ENCODE peak calls at places on chromosome 5, in ten cellular contexts. One of them, this sample, is unnamed.

GRCh38 chr5:82538339-82539034 is 260.3 kb upstream of the RPS23 start:
- DNase-seq in K562: peak; percentile 42
- DNase-seq in transverse colon: no peak
- DNase-seq in hepatocyte: peak; percentile 26
- DNase-seq in tibial nerve: no peak
- DNase-seq in heart left ventricle: peak; percentile 26
- DNase-seq in left ventricle myocardium inferior: no peak
- DNase-seq in A549: no peak
- DNase-seq in right atrium auricular region: no peak
- DNase-seq in ovary: no peak
- DNase-seq in this sample: no peak

GRCh38 chr5:44885903-44886302 is 77.2 kb downstream of the MRPS30 start:
- DNase-seq in right atrium auricular region: no peak
- DNase-seq in tibial nerve: no peak
- DNase-seq in left ventricle myocardium inferior: no peak
- DNase-seq in hepatocyte: no peak
- DNase-seq in heart left ventricle: no peak
- DNase-seq in A549: no peak
- DNase-seq in transverse colon: no peak
- DNase-seq in ovary: no peak
- DNase-seq in K562: no peak
- DNase-seq in this sample: no peak

GRCh38 chr5:172110921-172111873 is 76.8 kb downstream of the STK10 start:
- DNase-seq in transverse colon: peak; percentile 68
- DNase-seq in heart left ventricle: peak; percentile 59
- DNase-seq in K562: peak; percentile 50
- DNase-seq in right atrium auricular region: no peak
- DNase-seq in tibial nerve: no peak
- DNase-seq in left ventricle myocardium inferior: no peak
- DNase-seq in hepatocyte: peak; percentile 41
- DNase-seq in A549: no peak
- DNase-seq in ovary: no peak
- DNase-seq in this sample: peak; percentile 63

GRCh38 chr5:135371738-135372232 is 27.2 kb downstream of the MACROH2A1 start:
- DNase-seq in K562: no peak
- DNase-seq in left ventricle myocardium inferior: no peak
- DNase-seq in ovary: no peak
- DNase-seq in transverse colon: no peak
- DNase-seq in heart left ventricle: no peak
- DNase-seq in right atrium auricular region: no peak
- DNase-seq in A549: no peak
- DNase-seq in tibial nerve: no peak
- DNase-seq in hepatocyte: no peak
- DNase-seq in this sample: no peak

GRCh38 chr5:90571147-90571773 is 12.7 kb downstream of the ADGRV1 start:
- DNase-seq in left ventricle myocardium inferior: no peak
- DNase-seq in K562: no peak
- DNase-seq in A549: no peak
- DNase-seq in tibial nerve: no peak
- DNase-seq in transverse colon: no peak
- DNase-seq in right atrium auricular region: no peak
- DNase-seq in ovary: no peak
- DNase-seq in hepatocyte: no peak
- DNase-seq in heart left ventricle: no peak
- DNase-seq in this sample: no peak

GRCh38 chr5:175797521-175798038 is 73.8 kb upstream of the CPLX2 start:
- DNase-seq in heart left ventricle: no peak
- DNase-seq in hepatocyte: peak; percentile 28
- DNase-seq in transverse colon: no peak
- DNase-seq in ovary: no peak
- DNase-seq in tibial nerve: no peak
- DNase-seq in K562: no peak
- DNase-seq in A549: no peak
- DNase-seq in left ventricle myocardium inferior: no peak
- DNase-seq in right atrium auricular region: no peak
- DNase-seq in this sample: peak; percentile 64

GRCh38 chr5:132674671-132675506 is 1.1 kb downstream of the IL4 start:
- DNase-seq in tibial nerve: no peak
- DNase-seq in hepatocyte: peak; percentile 68
- DNase-seq in transverse colon: no peak
- DNase-seq in A549: peak; percentile 31
- DNase-seq in ovary: no peak
- DNase-seq in heart left ventricle: no peak
- DNase-seq in left ventricle myocardium inferior: no peak
- DNase-seq in K562: no peak
- DNase-seq in right atrium auricular region: peak; percentile 54
- DNase-seq in this sample: peak; percentile 94

GRCh38 chr5:169791251-169791650 is 154.2 kb downstream of the DOCK2 start:
- DNase-seq in A549: no peak
- DNase-seq in transverse colon: no peak
- DNase-seq in hepatocyte: no peak
- DNase-seq in K562: no peak
- DNase-seq in right atrium auricular region: no peak
- DNase-seq in heart left ventricle: no peak
- DNase-seq in ovary: no peak
- DNase-seq in tibial nerve: no peak
- DNase-seq in left ventricle myocardium inferior: no peak
- DNase-seq in this sample: no peak

GRCh38 chr5:124641154-124641792 is 105.2 kb downstream of the ZNF608 start:
- DNase-seq in tibial nerve: no peak
- DNase-seq in ovary: no peak
- DNase-seq in heart left ventricle: no peak
- DNase-seq in K562: no peak
- DNase-seq in right atrium auricular region: no peak
- DNase-seq in transverse colon: peak; percentile 54
- DNase-seq in A549: no peak
- DNase-seq in left ventricle myocardium inferior: no peak
- DNase-seq in hepatocyte: peak; percentile 43
- DNase-seq in this sample: no peak

GRCh38 chr5:93579561-93580386 is 1.2 kb downstream of the NR2F1-AS1 start:
- DNase-seq in left ventricle myocardium inferior: no peak
- DNase-seq in ovary: peak; percentile 72
- DNase-seq in K562: no peak
- DNase-seq in right atrium auricular region: no peak
- DNase-seq in hepatocyte: no peak
- DNase-seq in tibial nerve: no peak
- DNase-seq in A549: no peak
- DNase-seq in heart left ventricle: peak; percentile 31
- DNase-seq in transverse colon: no peak
- DNase-seq in this sample: no peak
- TF ChIP-seq CTCF in left ventricle myocardium inferior: no peak
- TF ChIP-seq CTCF in ovary: no peak
- TF ChIP-seq CTCF in K562: no peak
- TF ChIP-seq CTCF in right atrium auricular region: no peak
- TF ChIP-seq CTCF in hepatocyte: no peak
- TF ChIP-seq CTCF in tibial nerve: no peak
- TF ChIP-seq CTCF in A549: no peak
- TF ChIP-seq CTCF in heart left ventricle: no peak
- TF ChIP-seq CTCF in transverse colon: no peak
- TF ChIP-seq CTCF in this sample: no peak

DNA sequence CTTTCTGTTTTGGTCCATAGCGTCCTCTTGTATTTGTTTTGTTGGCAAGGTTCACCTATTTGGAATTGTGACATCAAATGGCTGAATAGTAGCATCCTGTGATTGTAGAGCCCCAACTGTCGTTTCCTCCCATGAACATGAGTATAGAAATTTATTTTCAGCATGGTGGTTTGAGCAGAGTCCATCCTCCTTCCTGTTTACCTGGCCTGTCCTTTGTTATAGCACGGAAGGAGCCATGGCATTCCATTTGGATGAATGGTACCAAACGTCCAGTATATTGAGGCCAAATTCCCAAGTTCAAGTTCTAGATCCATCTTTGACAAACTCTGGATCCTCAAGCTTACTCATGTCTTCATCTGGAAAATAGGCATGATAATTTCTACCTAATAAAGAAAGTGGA is 16.8 kb downstream of the RASGRF2 start:
- DNase-seq in K562: no peak
- DNase-seq in right atrium auricular region: no peak
- DNase-seq in transverse colon: no peak
- DNase-seq in hepatocyte: no peak
- DNase-seq in left ventricle myocardium inferior: no peak
- DNase-seq in heart left ventricle: no peak
- DNase-seq in ovary: no peak
- DNase-seq in A549: no peak
- DNase-seq in tibial nerve: no peak
- DNase-seq in this sample: no peak
- H3K4me1 ChIP-seq in K562: no peaks in the 10 kb centered on the region
- H3K4me1 ChIP-seq in right atrium auricular region: no peaks in the 10 kb centered on the region
- H3K4me1 ChIP-seq in transverse colon: no peaks in the 10 kb centered on the region
- H3K4me1 ChIP-seq in hepatocyte: no peaks in the 10 kb centered on the region
- H3K4me1 ChIP-seq in left ventricle myocardium inferior: peaks cover 41% of the 10 kb centered on the region
- H3K4me1 ChIP-seq in heart left ventricle: no peaks in the 10 kb centered on the region
- H3K4me1 ChIP-seq in ovary: no peaks in the 10 kb centered on the region
- H3K4me1 ChIP-seq in A549: peaks cover 12% of the 10 kb centered on the region
- H3K4me1 ChIP-seq in tibial nerve: no peaks in the 10 kb centered on the region
- H3K4me1 ChIP-seq in this sample: no peaks in the 10 kb centered on the region

DNA sequence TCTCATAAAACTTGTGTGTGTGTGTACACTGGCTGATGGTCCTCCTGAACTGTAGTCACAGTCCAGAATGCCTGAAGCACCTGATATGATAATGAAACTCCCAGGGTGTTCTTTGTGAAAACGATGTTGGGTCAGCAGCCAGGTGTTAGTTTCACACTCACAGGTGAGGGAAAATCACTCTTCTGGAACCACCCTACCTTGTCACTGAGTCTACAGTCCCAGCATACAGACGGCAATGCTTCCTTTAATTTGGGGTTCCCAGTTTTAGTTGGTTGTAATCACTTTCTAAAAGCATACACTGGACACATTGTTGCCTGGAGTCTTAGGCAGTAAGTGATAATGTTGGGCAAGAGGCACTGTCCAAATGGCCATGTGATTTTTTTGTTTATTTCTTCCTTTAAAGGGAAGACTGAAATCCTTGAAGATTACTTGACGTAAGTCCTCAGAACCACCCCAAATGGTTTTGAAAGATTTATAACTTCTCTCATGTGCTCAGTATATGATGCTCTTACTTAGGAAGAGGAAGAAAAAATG is 18.2 kb upstream of the MGAT1 start:
- DNase-seq in tibial nerve: no peak
- DNase-seq in transverse colon: peak; percentile 41
- DNase-seq in hepatocyte: no peak
- DNase-seq in A549: no peak
- DNase-seq in left ventricle myocardium inferior: no peak
- DNase-seq in heart left ventricle: no peak
- DNase-seq in K562: no peak
- DNase-seq in ovary: no peak
- DNase-seq in right atrium auricular region: no peak
- DNase-seq in this sample: no peak
- H3K27ac ChIP-seq in tibial nerve: peak overlapping the region; percentile 84
- H3K27ac ChIP-seq in transverse colon: peak overlapping the region; percentile 82
- H3K27ac ChIP-seq in hepatocyte: peak overlapping the region; percentile 57
- H3K27ac ChIP-seq in A549: no peak overlapping the region
- H3K27ac ChIP-seq in left ventricle myocardium inferior: peak overlapping the region; percentile 73
- H3K27ac ChIP-seq in heart left ventricle: peak overlapping the region; percentile 79
- H3K27ac ChIP-seq in K562: no peak overlapping the region
- H3K27ac ChIP-seq in ovary: peak overlapping the region; percentile 84
- H3K27ac ChIP-seq in right atrium auricular region: peak overlapping the region; percentile 78
- H3K27ac ChIP-seq in this sample: no peak overlapping the region

GRCh38 chr5:157870837-157871834 is 12.2 kb upstream of the CLINT1 start:
- DNase-seq in ovary: no peak
- DNase-seq in heart left ventricle: no peak
- DNase-seq in left ventricle myocardium inferior: no peak
- DNase-seq in tibial nerve: no peak
- DNase-seq in hepatocyte: peak; percentile 57
- DNase-seq in K562: peak; percentile 6
- DNase-seq in A549: peak; percentile 76
- DNase-seq in right atrium auricular region: no peak
- DNase-seq in transverse colon: no peak
- DNase-seq in this sample: peak; percentile 69
- TF ChIP-seq CTCF in ovary: no peak
- TF ChIP-seq CTCF in heart left ventricle: no peak
- TF ChIP-seq CTCF in left ventricle myocardium inferior: no peak
- TF ChIP-seq CTCF in tibial nerve: no peak
- TF ChIP-seq CTCF in hepatocyte: no peak
- TF ChIP-seq CTCF in K562: no peak
- TF ChIP-seq CTCF in A549: peak; percentile 16
- TF ChIP-seq CTCF in right atrium auricular region: no peak
- TF ChIP-seq CTCF in transverse colon: no peak
- TF ChIP-seq CTCF in this sample: peak; percentile 5

DNA sequence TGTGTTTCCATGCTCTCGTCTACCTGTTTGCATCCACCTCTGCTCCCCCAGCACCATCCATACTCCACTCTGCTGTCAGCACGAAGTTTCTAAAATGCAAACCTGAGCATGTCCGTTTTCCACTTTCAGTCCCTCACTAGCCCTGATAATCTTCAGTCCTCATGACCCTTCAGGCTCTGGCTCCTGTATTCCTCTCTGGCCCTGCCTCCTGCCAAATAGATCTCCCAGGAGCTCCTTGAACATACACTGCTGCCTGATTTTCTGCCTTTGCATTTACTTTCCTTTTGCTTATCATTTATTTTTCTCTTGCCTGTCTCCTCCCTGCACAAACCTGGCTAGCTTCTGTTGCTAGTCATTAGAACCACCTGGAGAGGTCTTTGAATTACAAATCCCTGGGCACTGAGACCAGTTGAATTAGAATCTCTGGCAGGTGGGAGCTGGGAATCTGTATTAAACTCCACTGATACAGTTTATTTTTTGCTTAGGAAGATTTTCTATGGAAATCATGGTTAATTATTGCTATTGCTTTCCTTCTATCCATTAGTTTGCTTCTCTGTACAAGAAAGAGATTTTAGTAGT is 18.5 kb downstream of the ARHGEF28 start:
- DNase-seq in ovary: no peak
- DNase-seq in right atrium auricular region: no peak
- DNase-seq in left ventricle myocardium inferior: no peak
- DNase-seq in hepatocyte: no peak
- DNase-seq in transverse colon: no peak
- DNase-seq in A549: no peak
- DNase-seq in heart left ventricle: no peak
- DNase-seq in tibial nerve: no peak
- DNase-seq in K562: no peak
- DNase-seq in this sample: no peak
- H3K4me1 ChIP-seq in ovary: peaks cover 9% of the 10 kb centered on the region
- H3K4me1 ChIP-seq in right atrium auricular region: no peaks in the 10 kb centered on the region
- H3K4me1 ChIP-seq in left ventricle myocardium inferior: no peaks in the 10 kb centered on the region
- H3K4me1 ChIP-seq in hepatocyte: no peaks in the 10 kb centered on the region
- H3K4me1 ChIP-seq in transverse colon: no peaks in the 10 kb centered on the region
- H3K4me1 ChIP-seq in A549: peaks cover 45% of the 10 kb centered on the region
- H3K4me1 ChIP-seq in heart left ventricle: no peaks in the 10 kb centered on the region
- H3K4me1 ChIP-seq in tibial nerve: no peaks in the 10 kb centered on the region
- H3K4me1 ChIP-seq in K562: no peaks in the 10 kb centered on the region
- H3K4me1 ChIP-seq in this sample: no peaks in the 10 kb centered on the region

DNA sequence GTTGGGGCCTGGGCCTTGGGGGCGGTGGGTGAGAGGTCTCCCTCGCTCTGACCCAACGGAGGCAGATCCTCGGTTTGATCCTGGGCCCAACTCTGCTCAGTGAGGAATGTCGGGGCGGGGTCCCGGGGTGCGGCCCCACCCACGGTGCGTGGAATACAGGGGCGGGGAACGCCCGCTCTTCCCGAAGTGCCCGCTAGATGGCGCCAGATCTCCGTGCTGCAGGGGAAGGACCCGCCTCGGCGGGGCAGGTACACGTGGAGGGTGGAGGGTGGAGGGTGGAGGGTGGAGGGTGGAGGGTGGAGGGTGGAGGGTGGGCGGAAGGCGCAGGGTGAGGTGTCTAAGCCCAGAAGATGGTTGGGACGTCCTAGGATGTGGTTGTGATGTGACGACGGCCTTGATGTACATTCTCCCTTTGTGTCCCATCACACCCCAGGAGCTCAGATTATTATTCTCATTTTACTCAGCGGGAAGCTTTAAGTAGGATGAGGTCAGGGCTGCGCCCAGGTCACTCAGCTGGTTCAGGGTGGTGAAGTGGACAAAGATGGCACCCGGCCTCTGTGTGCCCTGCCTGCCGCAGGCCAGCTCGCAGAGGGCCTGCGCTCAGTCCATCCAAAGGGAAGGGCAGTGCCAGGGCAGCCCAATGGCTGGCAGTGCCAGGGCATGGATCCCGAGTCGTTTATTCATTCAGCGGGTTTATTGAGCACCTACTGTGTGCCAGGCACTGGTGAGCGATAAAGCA is 9.4 kb upstream of the RPS14 start:
- DNase-seq in A549: peak; percentile 81
- DNase-seq in right atrium auricular region: peak; percentile 78
- DNase-seq in K562: peak; percentile 88
- DNase-seq in tibial nerve: peak; percentile 68
- DNase-seq in heart left ventricle: peak; percentile 80
- DNase-seq in ovary: peak; percentile 86
- DNase-seq in transverse colon: peak; percentile 89
- DNase-seq in left ventricle myocardium inferior: peak; percentile 82
- DNase-seq in hepatocyte: peak; percentile 86
- DNase-seq in this sample: peak; percentile 71
- H3K27ac ChIP-seq in A549: peak overlapping the region; percentile 79
- H3K27ac ChIP-seq in right atrium auricular region: no peak overlapping the region
- H3K27ac ChIP-seq in K562: no peak overlapping the region
- H3K27ac ChIP-seq in tibial nerve: peak overlapping the region; percentile 61
- H3K27ac ChIP-seq in heart left ventricle: no peak overlapping the region
- H3K27ac ChIP-seq in ovary: no peak overlapping the region
- H3K27ac ChIP-seq in transverse colon: no peak overlapping the region
- H3K27ac ChIP-seq in left ventricle myocardium inferior: peak overlapping the region; percentile 23
- H3K27ac ChIP-seq in hepatocyte: no peak overlapping the region
- H3K27ac ChIP-seq in this sample: no peak overlapping the region